ENCODE peak calls at places on chromosomes 5 and 9, in eight cellular contexts. One of them, this sample, is unnamed. For H3K36me3, the result is how much of the 10 kb centered on the place peaks cover.

GRCh38 chr5:98102926-98103325 is 670.5 kb upstream of the RGMB start:
- DNase-seq in hepatocyte: no peak
- DNase-seq in vagina: no peak
- DNase-seq in astrocyte: no peak
- DNase-seq in pancreas: no peak
- DNase-seq in heart left ventricle: no peak
- DNase-seq in PC-3: no peak
- DNase-seq in sigmoid colon: no peak
- DNase-seq in this sample: no peak

GRCh38 chr5:73944581-73944980 is 318.6 kb downstream of the ARHGEF28 start:
- DNase-seq in pancreas: no peak
- DNase-seq in sigmoid colon: no peak
- DNase-seq in hepatocyte: no peak
- DNase-seq in astrocyte: no peak
- DNase-seq in vagina: no peak
- DNase-seq in PC-3: no peak
- DNase-seq in heart left ventricle: no peak
- DNase-seq in this sample: no peak

GRCh38 chr5:5615569-5615968 is 193.1 kb downstream of the ICE1 start:
- DNase-seq in vagina: no peak
- DNase-seq in PC-3: peak
- DNase-seq in heart left ventricle: no peak
- DNase-seq in pancreas: no peak
- DNase-seq in hepatocyte: no peak
- DNase-seq in sigmoid colon: no peak
- DNase-seq in astrocyte: no peak
- DNase-seq in this sample: no peak

GRCh38 chr5:75331-76320 is 16.3 kb upstream of the PLEKHG4B start:
- DNase-seq in vagina: no peak
- DNase-seq in astrocyte: no peak
- DNase-seq in PC-3: no peak
- DNase-seq in sigmoid colon: no peak
- DNase-seq in hepatocyte: no peak
- DNase-seq in heart left ventricle: no peak
- DNase-seq in pancreas: no peak
- DNase-seq in this sample: no peak

GRCh38 chr5:115549154-115549553 is 4.6 kb upstream of the FEM1C start:
- DNase-seq in PC-3: peak
- DNase-seq in sigmoid colon: no peak
- DNase-seq in vagina: no peak
- DNase-seq in astrocyte: no peak
- DNase-seq in heart left ventricle: no peak
- DNase-seq in pancreas: no peak
- DNase-seq in hepatocyte: peak
- DNase-seq in this sample: no peak

GRCh38 chr5:73338201-73339126 is 110.1 kb downstream of the FOXD1 start:
- DNase-seq in heart left ventricle: no peak
- DNase-seq in sigmoid colon: no peak
- DNase-seq in pancreas: no peak
- DNase-seq in hepatocyte: no peak
- DNase-seq in astrocyte: peak
- DNase-seq in PC-3: peak
- DNase-seq in vagina: no peak
- DNase-seq in this sample: no peak

GRCh38 chr5:4817742-4818141 is 322.4 kb upstream of the ADAMTS16 start:
- DNase-seq in vagina: no peak
- DNase-seq in PC-3: no peak
- DNase-seq in heart left ventricle: no peak
- DNase-seq in astrocyte: no peak
- DNase-seq in sigmoid colon: no peak
- DNase-seq in hepatocyte: no peak
- DNase-seq in pancreas: no peak
- DNase-seq in this sample: no peak

GRCh38 chr9:133375116-133375723 is 640 bp downstream of the SURF4 start:
- DNase-seq in pancreas: peak
- DNase-seq in hepatocyte: peak
- DNase-seq in astrocyte: peak
- DNase-seq in sigmoid colon: no peak
- DNase-seq in PC-3: no peak
- DNase-seq in vagina: no peak
- DNase-seq in heart left ventricle: no peak
- DNase-seq in this sample: peak

GRCh38 chr5:52801329-52801728 is 13.6 kb downstream of the ITGA1 start:
- DNase-seq in vagina: no peak
- DNase-seq in astrocyte: peak
- DNase-seq in PC-3: peak
- DNase-seq in hepatocyte: peak
- DNase-seq in heart left ventricle: no peak
- DNase-seq in pancreas: no peak
- DNase-seq in sigmoid colon: no peak
- DNase-seq in this sample: no peak

GRCh38 chr5:142816577-142816976 is 46.4 kb downstream of the ARHGAP26 start:
- DNase-seq in PC-3: peak
- DNase-seq in heart left ventricle: no peak
- DNase-seq in vagina: no peak
- DNase-seq in pancreas: no peak
- DNase-seq in hepatocyte: no peak
- DNase-seq in astrocyte: peak
- DNase-seq in sigmoid colon: no peak
- DNase-seq in this sample: no peak

GRCh38 chr9:19410594-19410993 is 1.8 kb downstream of the ACER2 start:
- DNase-seq in heart left ventricle: no peak
- DNase-seq in sigmoid colon: no peak
- DNase-seq in astrocyte: no peak
- DNase-seq in pancreas: no peak
- DNase-seq in PC-3: no peak
- DNase-seq in hepatocyte: no peak
- DNase-seq in vagina: no peak
- DNase-seq in this sample: no peak

GRCh38 chr5:6496207-6496584 is 47.5 kb downstream of the UBE2QL1 start:
- DNase-seq in pancreas: no peak
- DNase-seq in heart left ventricle: no peak
- DNase-seq in hepatocyte: no peak
- DNase-seq in vagina: no peak
- DNase-seq in PC-3: no peak
- DNase-seq in sigmoid colon: no peak
- DNase-seq in astrocyte: no peak
- DNase-seq in this sample: no peak

GRCh38 chr5:17944046-17944445 is 309.8 kb downstream of the TAF11L14 start:
- DNase-seq in PC-3: no peak
- DNase-seq in sigmoid colon: no peak
- DNase-seq in heart left ventricle: no peak
- DNase-seq in astrocyte: no peak
- DNase-seq in pancreas: no peak
- DNase-seq in hepatocyte: no peak
- DNase-seq in vagina: no peak
- DNase-seq in this sample: no peak

GRCh38 chr9:36008774-36009300 is 27.9 kb upstream of the RECK start:
- DNase-seq in pancreas: peak
- DNase-seq in vagina: no peak
- DNase-seq in astrocyte: no peak
- DNase-seq in PC-3: peak
- DNase-seq in heart left ventricle: peak
- DNase-seq in sigmoid colon: peak
- DNase-seq in hepatocyte: peak
- DNase-seq in this sample: peak

GRCh38 chr9:107019216-107019615 is 156.2 kb downstream of the ZNF462 start:
- DNase-seq in heart left ventricle: no peak
- DNase-seq in PC-3: peak
- DNase-seq in pancreas: no peak
- DNase-seq in astrocyte: peak
- DNase-seq in hepatocyte: no peak
- DNase-seq in vagina: no peak
- DNase-seq in sigmoid colon: no peak
- DNase-seq in this sample: no peak

GRCh38 chr5:134247411-134247810 is 21.5 kb upstream of the PPP2CA start:
- DNase-seq in pancreas: no peak
- DNase-seq in vagina: no peak
- DNase-seq in astrocyte: peak
- DNase-seq in PC-3: peak
- DNase-seq in sigmoid colon: no peak
- DNase-seq in hepatocyte: peak
- DNase-seq in heart left ventricle: no peak
- DNase-seq in this sample: no peak

GRCh38 chr5:74866653-74867162 is 521 bp upstream of the FAM169A start:
- DNase-seq in heart left ventricle: no peak
- DNase-seq in PC-3: no peak
- DNase-seq in hepatocyte: peak
- DNase-seq in vagina: no peak
- DNase-seq in pancreas: no peak
- DNase-seq in astrocyte: no peak
- DNase-seq in sigmoid colon: no peak
- DNase-seq in this sample: no peak

GRCh38 chr9:109477269-109478203 is 20.6 kb downstream of the PTPN3 start:
- DNase-seq in heart left ventricle: no peak
- DNase-seq in hepatocyte: peak
- DNase-seq in vagina: no peak
- DNase-seq in PC-3: peak
- DNase-seq in pancreas: peak
- DNase-seq in astrocyte: no peak
- DNase-seq in sigmoid colon: no peak
- DNase-seq in this sample: no peak

GRCh38 chr5:162323471-162323870 is 255.9 kb downstream of the GABRG2 start:
- DNase-seq in heart left ventricle: no peak
- DNase-seq in astrocyte: no peak
- DNase-seq in vagina: no peak
- DNase-seq in PC-3: peak
- DNase-seq in hepatocyte: peak
- DNase-seq in sigmoid colon: no peak
- DNase-seq in pancreas: no peak
- DNase-seq in this sample: no peak

GRCh38 chr5:54658014-54658413 is 140.5 kb downstream of the SNX18 start:
- DNase-seq in hepatocyte: peak
- DNase-seq in astrocyte: no peak
- DNase-seq in pancreas: no peak
- DNase-seq in heart left ventricle: no peak
- DNase-seq in PC-3: peak
- DNase-seq in sigmoid colon: no peak
- DNase-seq in vagina: no peak
- DNase-seq in this sample: no peak

GRCh38 chr5:76305264-76305663 is 97.8 kb upstream of the IQGAP2 start:
- DNase-seq in astrocyte: no peak
- DNase-seq in vagina: no peak
- DNase-seq in heart left ventricle: no peak
- DNase-seq in pancreas: no peak
- DNase-seq in sigmoid colon: no peak
- DNase-seq in hepatocyte: no peak
- DNase-seq in PC-3: no peak
- DNase-seq in this sample: no peak

GRCh38 chr5:81425569-81425968 is 31.6 kb upstream of the ACOT12 start:
- DNase-seq in sigmoid colon: no peak
- DNase-seq in vagina: no peak
- DNase-seq in PC-3: peak
- DNase-seq in hepatocyte: peak
- DNase-seq in astrocyte: peak
- DNase-seq in heart left ventricle: no peak
- DNase-seq in pancreas: no peak
- DNase-seq in this sample: no peak

GRCh38 chr5:66041612-66042011 is 102.5 kb upstream of the SREK1 start:
- DNase-seq in astrocyte: no peak
- DNase-seq in hepatocyte: no peak
- DNase-seq in PC-3: no peak
- DNase-seq in heart left ventricle: no peak
- DNase-seq in pancreas: no peak
- DNase-seq in vagina: no peak
- DNase-seq in sigmoid colon: no peak
- DNase-seq in this sample: no peak
- H3K36me3 ChIP-seq in astrocyte: under half
- H3K36me3 ChIP-seq in hepatocyte: under half
- H3K36me3 ChIP-seq in PC-3: under half
- H3K36me3 ChIP-seq in heart left ventricle: half or more
- H3K36me3 ChIP-seq in pancreas: under half
- H3K36me3 ChIP-seq in vagina: under half
- H3K36me3 ChIP-seq in sigmoid colon: under half
- H3K36me3 ChIP-seq in this sample: under half

DNA sequence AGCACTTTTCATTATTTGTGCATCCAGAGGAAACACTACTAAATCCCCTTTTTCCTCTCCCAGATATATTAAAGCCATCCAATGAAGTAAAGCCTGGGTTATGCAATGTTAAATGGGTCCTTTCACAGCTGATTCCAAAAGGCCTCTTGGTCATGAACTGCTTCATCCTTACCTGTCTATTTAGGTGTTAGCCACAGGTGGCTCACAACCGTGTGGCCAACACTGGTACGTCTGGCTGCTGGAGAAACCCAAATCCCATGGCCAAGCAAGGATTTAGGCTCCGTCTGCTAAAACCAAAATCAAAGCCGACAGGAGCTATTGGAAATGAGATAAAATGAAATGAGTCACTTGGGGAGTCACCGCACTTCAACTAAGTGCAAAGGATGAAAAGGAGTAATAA is 193.9 kb downstream of the ADCY2 start:
- DNase-seq in vagina: no peak
- DNase-seq in astrocyte: no peak
- DNase-seq in heart left ventricle: no peak
- DNase-seq in sigmoid colon: no peak
- DNase-seq in PC-3: no peak
- DNase-seq in pancreas: no peak
- DNase-seq in hepatocyte: no peak
- DNase-seq in this sample: no peak
- TF ChIP-seq CTCF in vagina: no peak
- TF ChIP-seq CTCF in astrocyte: no peak
- TF ChIP-seq CTCF in heart left ventricle: no peak
- TF ChIP-seq CTCF in sigmoid colon: no peak
- TF ChIP-seq CTCF in PC-3: no peak
- TF ChIP-seq CTCF in pancreas: no peak
- TF ChIP-seq CTCF in hepatocyte: no peak
- TF ChIP-seq CTCF in this sample: no peak

GRCh38 chr5:71537681-71538080 is 49.5 kb upstream of the MCCC2 start:
- DNase-seq in sigmoid colon: no peak
- DNase-seq in PC-3: no peak
- DNase-seq in vagina: no peak
- DNase-seq in hepatocyte: no peak
- DNase-seq in pancreas: no peak
- DNase-seq in astrocyte: no peak
- DNase-seq in heart left ventricle: no peak
- DNase-seq in this sample: no peak
- H3K36me3 ChIP-seq in sigmoid colon: under half
- H3K36me3 ChIP-seq in PC-3: under half
- H3K36me3 ChIP-seq in vagina: under half
- H3K36me3 ChIP-seq in hepatocyte: under half
- H3K36me3 ChIP-seq in pancreas: under half
- H3K36me3 ChIP-seq in astrocyte: under half
- H3K36me3 ChIP-seq in heart left ventricle: half or more
- H3K36me3 ChIP-seq in this sample: under half

DNA sequence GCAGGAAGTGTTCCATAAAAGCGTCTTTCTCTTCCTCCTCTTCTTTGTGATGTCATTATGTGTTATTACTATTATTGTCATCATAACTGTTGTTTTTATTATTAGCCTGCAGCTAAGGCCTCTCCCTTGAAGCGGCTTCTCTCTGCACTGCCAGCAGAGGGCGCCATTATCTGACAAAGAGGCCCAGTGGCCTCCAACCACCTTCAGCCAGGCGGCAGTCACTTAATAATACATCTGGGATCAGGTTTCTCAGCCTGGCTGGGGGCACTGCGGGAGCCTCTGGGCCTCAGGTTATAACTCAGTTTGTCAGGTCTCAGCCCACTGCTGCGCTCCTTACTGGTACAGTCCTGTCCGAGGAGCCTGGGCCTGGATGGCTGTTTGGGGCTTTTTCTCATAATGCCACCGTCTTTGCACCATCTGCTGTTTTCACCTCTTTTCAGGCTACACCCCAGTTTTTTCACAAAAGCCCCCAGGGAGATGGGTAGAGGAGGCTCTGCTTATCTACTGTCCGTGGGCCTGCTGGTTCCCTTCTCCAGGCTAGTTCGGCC is 281.9 kb downstream of the NSG2 start:
- DNase-seq in heart left ventricle: no peak
- DNase-seq in astrocyte: peak
- DNase-seq in pancreas: peak
- DNase-seq in vagina: no peak
- DNase-seq in hepatocyte: peak
- DNase-seq in PC-3: peak
- DNase-seq in sigmoid colon: no peak
- DNase-seq in this sample: peak
- TF ChIP-seq CTCF in heart left ventricle: peak
- TF ChIP-seq CTCF in astrocyte: peak
- TF ChIP-seq CTCF in pancreas: peak
- TF ChIP-seq CTCF in vagina: peak
- TF ChIP-seq CTCF in hepatocyte: peak
- TF ChIP-seq CTCF in PC-3: peak
- TF ChIP-seq CTCF in sigmoid colon: peak
- TF ChIP-seq CTCF in this sample: peak